ENCODE peak calls at places on chromosomes 11 and 22, in eight cellular contexts. F is activated naive CD8-positive, alpha-beta T cell treated with anti-CD3 and anti-CD28 coated beads, Interleukin-2, amount 50 U/mL, for 16 hours; J is choroid plexus epithelial cell; I is spleen; D is DMS79 treated with DMSO at 0.1 percent for 48 hours; E is transverse colon; V is head of caudate nucleus; L is activated gamma-delta T cell. M is an unnamed sample.

GRCh38 chr11:126725043-126725442 is 275.5 kb downstream of the KIRREL3 start:
- DNase-seq in F (no peak), I (no peak), V (no peak), J (no peak), L (no peak), E (no peak), D (no peak), M (no peak)

GRCh38 chr11:95680169-95680929 is 109.2 kb downstream of the FAM76B start:
- DNase-seq in F (no peak), J (peak; percentile 93), E (no peak), I (no peak), V (no peak), D (peak; percentile 11), L (no peak), M (no peak)

GRCh38 chr11:122559734-122560382 is 95.7 kb upstream of the UBASH3B start:
- DNase-seq in J (no peak), V (no peak), F (no peak), I (no peak), L (no peak), E (no peak), D (no peak), M (no peak)

GRCh38 chr11:93623179-93623578 is 38.3 kb upstream of the CEP295 start:
- DNase-seq in I (no peak), L (no peak), V (no peak), D (no peak), J (peak; percentile 65), E (no peak), F (no peak), M (no peak)

GRCh38 chr11:35343033-35343598 is 76.2 kb downstream of the SLC1A2 start:
- DNase-seq in V (no peak), E (no peak), J (no peak), F (no peak), D (no peak), L (no peak), I (no peak), M (peak; percentile 37)

GRCh38 chr22:25754527-25755202 is 12.7 kb downstream of the MYO18B start:
- DNase-seq in D (no peak), I (no peak), E (peak; percentile 38), L (no peak), F (no peak), J (peak; percentile 76), V (no peak), M (no peak)

GRCh38 chr22:39686776-39687525 is 116.4 kb downstream of the CACNA1I start:
- DNase-seq in V (no peak), D (no peak), E (no peak), I (no peak), F (no peak), J (no peak), L (no peak), M (no peak)

GRCh38 chr11:4025248-4025956 is 69.2 kb upstream of the RRM1 start:
- DNase-seq in L (no peak), J (peak; percentile 51), V (no peak), F (no peak), I (no peak), E (no peak), D (no peak), M (no peak)

GRCh38 chr11:97019305-97019704 is 629.5 kb downstream of the JRKL start:
- DNase-seq in J (no peak), E (no peak), F (no peak), V (no peak), D (no peak), L (no peak), I (no peak), M (no peak)

GRCh38 chr22:46842606-46843005 is 80.2 kb downstream of the TBC1D22A start:
- DNase-seq in I (no peak), J (no peak), E (peak; percentile 20), D (no peak), F (no peak), V (no peak), L (no peak), M (no peak)

GRCh38 chr11:1199689-1200610 is 22.9 kb upstream of the MUC5B start:
- DNase-seq in D (peak; percentile 26), V (no peak), F (no peak), L (no peak), E (peak; percentile 30), J (no peak), I (peak; percentile 70), M (no peak)

GRCh38 chr22:30742291-30743256 is 47.9 kb downstream of the OSBP2 start:
- DNase-seq in F (no peak), D (no peak), E (no peak), L (no peak), V (peak; percentile 19), I (no peak), J (peak; percentile 47), M (no peak)

GRCh38 chr11:80241766-80242165 is 800.9 kb upstream of the TENM4 start:
- DNase-seq in D (no peak), E (no peak), F (no peak), V (no peak), J (peak; percentile 55), I (no peak), L (no peak), M (no peak)

GRCh38 chr11:45272701-45273100 is 13.4 kb downstream of the SYT13 start:
- DNase-seq in J (no peak), D (no peak), I (no peak), V (no peak), F (no peak), E (no peak), L (no peak), M (no peak)

GRCh38 chr11:62909107-62909894 is 11.9 kb downstream of the CHRM1 start:
- DNase-seq in D (peak; percentile 20), V (peak; percentile 50), E (peak; percentile 85), F (no peak), L (no peak), J (peak; percentile 85), I (no peak), M (no peak)

GRCh38 chr11:65298131-65298535 is 16.5 kb upstream of the CDC42EP2 start:
- DNase-seq in I (peak; percentile 86), D (no peak), L (no peak), J (peak; percentile 77), E (peak; percentile 63), F (no peak), V (peak; percentile 76), M (no peak)

GRCh38 chr22:17540481-17540880 is 22.8 kb upstream of the SLC25A18 start:
- DNase-seq in E (no peak), F (no peak), D (no peak), I (no peak), L (no peak), V (no peak), J (no peak), M (no peak)

GRCh38 chr11:58625826-58626460 is 3.5 kb downstream of the CNTF start:
- DNase-seq in L (no peak), D (no peak), J (peak; percentile 94), V (no peak), I (no peak), F (no peak), E (no peak), M (no peak)

GRCh38 chr11:60791534-60791933 is 6.4 kb downstream of the MS4A10 start:
- DNase-seq in J (no peak), I (peak; percentile 32), F (no peak), D (no peak), E (no peak), V (no peak), L (no peak), M (no peak)

GRCh38 chr11:43943357-43943930 is 1.0 kb downstream of the C11orf96 start:
- DNase-seq in E (no peak), F (no peak), D (no peak), J (peak; percentile 50), L (no peak), V (no peak), I (peak; percentile 69), M (no peak)

GRCh38 chr22:19800761-19801244 is 40.2 kb downstream of the TBX1 start:
- DNase-seq in F (no peak), D (no peak), V (no peak), J (peak; percentile 49), E (no peak), I (no peak), L (no peak), M (no peak)

GRCh38 chr22:32596471-32596870 is 121.9 kb downstream of the FBXO7 start:
- DNase-seq in E (no peak), J (no peak), L (no peak), I (no peak), V (no peak), D (no peak), F (no peak), M (no peak)

GRCh38 chr11:18280438-18281046 is 14.5 kb downstream of the SAA1 start:
- DNase-seq in L (no peak), E (no peak), F (no peak), J (no peak), D (no peak), I (no peak), V (no peak), M (no peak)

GRCh38 chr22:50261615-50262459 is at the start of gene MAPK12:
- DNase-seq in L (no peak), J (peak; percentile 28), D (peak; percentile 3), V (no peak), F (no peak), E (no peak), I (no peak), M (no peak)

GRCh38 chr11:4626207-4627105 is 10.8 kb upstream of the OR51D1 start:
- DNase-seq in V (peak; percentile 43), E (peak; percentile 74), J (peak; percentile 88), F (no peak), I (no peak), L (no peak), D (peak; percentile 87), M (peak; percentile 23)

GRCh38 chr22:39518124-39518786 is 2.1 kb upstream of the ATF4 start:
- DNase-seq in I (no peak), E (no peak), J (peak; percentile 60), L (no peak), V (no peak), F (no peak), D (no peak), M (no peak)

GRCh38 chr11:33941637-33942160 is 49.8 kb upstream of the LMO2 start:
- DNase-seq in E (no peak), F (no peak), V (no peak), I (no peak), J (peak; percentile 36), L (no peak), D (no peak), M (no peak)

GRCh38 chr11:44178381-44178780 is 82.9 kb downstream of the EXT2 start:
- DNase-seq in F (no peak), V (no peak), J (peak; percentile 72), L (no peak), D (no peak), I (no peak), E (no peak), M (no peak)